ENCODE peak calls at places on chromosomes 7 and 10, in eight cellular contexts. F is PC-3, X is NCI-H460, E is fibroblast of lung, B is HEK293T, D is Kasumi-1, A is neural progenitor cell, J is choroid plexus epithelial cell. T is an unnamed sample.

GRCh38 chr10:10780746-10781145 is 236.9 kb upstream of the CELF2 start:
- DNase-seq in X (no peak), E (peak; percentile 63), B (no peak), F (no peak), D (no peak), A (no peak), J (peak; percentile 56), T (no peak)

GRCh38 chr7:130912086-130912909 is 178.3 kb upstream of the KLF14 start:
- DNase-seq in E (peak; percentile 92), J (peak; percentile 75), F (peak; percentile 83), D (peak; percentile 61), A (no peak), X (no peak), B (no peak), T (no peak)

GRCh38 chr7:93902777-93903423 is 3.5 kb upstream of the GNGT1 start:
- DNase-seq in D (peak; percentile 22), B (peak; percentile 39), J (peak; percentile 85), F (peak; percentile 52), X (peak; percentile 53), A (peak; percentile 62), E (peak; percentile 63), T (peak; percentile 84)

GRCh38 chr10:86876748-86877147 is 80.7 kb downstream of the MMRN2 start:
- DNase-seq in A (no peak), E (peak; percentile 12), D (peak; percentile 89), B (no peak), F (no peak), J (peak; percentile 60), X (no peak), T (no peak)

GRCh38 chr7:116418524-116418923 is 81.0 kb upstream of the CAV2 start:
- DNase-seq in D (no peak), X (no peak), A (no peak), E (no peak), B (no peak), F (no peak), J (no peak), T (no peak)

GRCh38 chr10:15558136-15558535 is 161.6 kb downstream of the ITGA8 start:
- DNase-seq in D (no peak), E (peak; percentile 32), A (no peak), J (peak; percentile 63), F (no peak), X (no peak), B (no peak), T (no peak)

GRCh38 chr10:33416691-33417090 is 82.2 kb upstream of the NRP1 start:
- DNase-seq in J (no peak), A (no peak), E (no peak), F (no peak), X (no peak), B (no peak), D (no peak), T (no peak)

GRCh38 chr10:78202386-78202785 is 168.7 kb downstream of the RPS24 start:
- DNase-seq in A (no peak), E (no peak), F (no peak), X (no peak), J (no peak), D (no peak), B (no peak), T (peak; percentile 1)

GRCh38 chr7:2373124-2373556 is 18.5 kb downstream of the EIF3B start:
- DNase-seq in J (peak; percentile 28), F (no peak), X (no peak), A (no peak), E (peak; percentile 25), B (no peak), D (no peak), T (no peak)

GRCh38 chr10:71952745-71953144 is 11.4 kb upstream of the CHST3 start:
- DNase-seq in B (no peak), A (no peak), F (no peak), X (no peak), D (no peak), J (no peak), E (peak; percentile 33), T (no peak)

GRCh38 chr10:73837072-73837471 is 25.7 kb upstream of the NDST2 start:
- DNase-seq in D (no peak), A (no peak), J (peak; percentile 46), F (peak; percentile 74), E (peak; percentile 57), X (no peak), B (no peak), T (no peak)

GRCh38 chr7:2687338-2687869 is 598 bp upstream of the AMZ1 start:
- DNase-seq in J (no peak), B (no peak), X (no peak), D (no peak), E (peak; percentile 73), F (no peak), A (no peak), T (no peak)

GRCh38 chr7:107614425-107614824 is 34.4 kb downstream of the BCAP29 start:
- DNase-seq in X (no peak), J (peak; percentile 88), F (peak; percentile 83), E (peak; percentile 81), B (no peak), D (no peak), A (no peak), T (no peak)

GRCh38 chr7:24125765-24126164 is 158.2 kb upstream of the NPY start:
- DNase-seq in J (no peak), F (no peak), A (no peak), X (no peak), B (no peak), E (no peak), D (no peak), T (no peak)

GRCh38 chr10:7788640-7789335 is 811 bp downstream of the ATP5F1C start:
- DNase-seq in J (peak; percentile 56), B (peak; percentile 17), A (peak; percentile 52), F (peak; percentile 27), E (peak; percentile 35), D (no peak), X (no peak), T (no peak)

GRCh38 chr7:21526007-21526406 is 16.8 kb upstream of the DNAH11 start:
- DNase-seq in X (peak; percentile 7), B (no peak), D (peak; percentile 52), E (no peak), A (no peak), F (peak; percentile 40), J (peak; percentile 42), T (peak; percentile 65)

GRCh38 chr7:107856806-107857540 is 34.0 kb upstream of the DLD start:
- DNase-seq in J (peak; percentile 46), B (no peak), F (no peak), A (no peak), E (peak; percentile 31), D (peak; percentile 42), X (no peak), T (peak; percentile 38)

GRCh38 chr7:127933116-127933515 is 98.1 kb downstream of the LRRC4 start:
- DNase-seq in D (no peak), E (peak; percentile 51), B (no peak), X (no peak), J (no peak), A (no peak), F (no peak), T (no peak)

GRCh38 chr10:14571866-14572507 is 202.7 kb downstream of the FAM107B start:
- DNase-seq in F (peak; percentile 72), E (peak; percentile 68), B (no peak), D (no peak), J (peak; percentile 81), A (no peak), X (no peak), T (no peak)

GRCh38 chr7:69739182-69739581 is 140.9 kb downstream of the AUTS2 start:
- DNase-seq in A (no peak), F (no peak), D (no peak), B (no peak), E (peak; percentile 43), J (no peak), X (no peak), T (no peak)

GRCh38 chr10:33803248-33803647 is 468.8 kb upstream of the NRP1 start:
- DNase-seq in A (no peak), X (no peak), D (no peak), E (peak; percentile 86), J (peak; percentile 62), F (peak; percentile 66), B (no peak), T (no peak)

GRCh38 chr7:138663741-138664710 is 37.1 kb downstream of the SVOPL start:
- DNase-seq in E (no peak), D (no peak), A (peak; percentile 76), J (peak; percentile 45), X (no peak), B (peak; percentile 50), F (peak; percentile 40), T (no peak)

GRCh38 chr10:35386594-35387174 is 50.4 kb downstream of the CCNY start:
- DNase-seq in X (peak; percentile 4), D (peak; percentile 35), E (peak; percentile 27), F (peak; percentile 63), J (peak; percentile 70), A (peak; percentile 57), B (no peak), T (no peak)

GRCh38 chr7:135338151-135338550 is 104.5 kb downstream of the STRA8 start:
- DNase-seq in E (no peak), A (no peak), X (no peak), D (no peak), F (no peak), J (no peak), B (no peak), T (no peak)

GRCh38 chr7:30256459-30256858 is 27.9 kb upstream of the ZNRF2 start:
- DNase-seq in E (no peak), D (no peak), J (no peak), A (no peak), B (no peak), F (no peak), X (no peak), T (no peak)

GRCh38 chr7:887488-887820 is 11.1 kb downstream of the GET4 start:
- DNase-seq in D (no peak), A (no peak), X (no peak), E (no peak), F (no peak), J (no peak), B (no peak), T (no peak)

GRCh38 chr7:82185443-82185842 is 258.1 kb downstream of the CACNA2D1 start:
- DNase-seq in F (no peak), X (no peak), B (no peak), E (no peak), J (peak; percentile 13), A (no peak), D (no peak), T (no peak)

GRCh38 chr7:36155811-36156361 is 2.8 kb downstream of the EEPD1 start:
- DNase-seq in B (no peak), F (peak; percentile 43), X (no peak), E (peak; percentile 27), A (peak; percentile 32), J (peak; percentile 66), D (no peak), T (no peak)

GRCh38 chr7:22697897-22698645 is 28.9 kb upstream of the IL6 start:
- DNase-seq in A (no peak), F (no peak), E (no peak), X (no peak), D (no peak), J (no peak), B (no peak), T (no peak)

GRCh38 chr10:112539340-112539739 is 92.3 kb downstream of the VTI1A start:
- DNase-seq in J (no peak), E (no peak), B (no peak), F (peak; percentile 22), A (no peak), X (no peak), D (no peak), T (peak; percentile 80)

GRCh38 chr10:44651834-44652233 is 259.3 kb upstream of the TMEM72 start:
- DNase-seq in D (no peak), B (no peak), J (no peak), F (peak; percentile 21), A (no peak), E (peak; percentile 65), X (no peak), T (no peak)

GRCh38 chr7:47393406-47393805 is 188.5 kb downstream of the TNS3 start:
- DNase-seq in E (no peak), B (no peak), F (no peak), D (no peak), A (no peak), X (no peak), J (no peak), T (no peak)

GRCh38 chr10:133060022-133060421 is 27.7 kb upstream of the ADGRA1 start:
- DNase-seq in A (no peak), E (no peak), D (no peak), F (no peak), B (no peak), J (no peak), X (no peak), T (no peak)

GRCh38 chr10:78714225-78714624 is 354.5 kb upstream of the ZMIZ1 start:
- DNase-seq in B (no peak), D (no peak), F (no peak), A (no peak), J (no peak), X (no peak), E (no peak), T (no peak)